ENCODE peak calls at places on chromosomes 16 and 17, in five cellular contexts. R is activated T-helper 2 cell treated with anti-CD3 and anti-CD28 coated beads, Interferon-gamma antibody, Interleukin-2, Interleukin-4, amounts not matched to agents 10 μg/mL and 5 μg/mL and 100 μg/mL, durations not matched to agents 14 hours and 24 hours and 36 hours; O is iris pigment epithelial cell; J is putamen; G is HCT116. K is an unnamed sample.

GRCh38 chr17:1201132-1201702 is 21.4 kb upstream of the ABR start:
- DNase-seq in R (peak), O (no peak), J (no peak), G (no peak), K (no peak)

GRCh38 chr16:19700319-19700781 is 17.7 kb downstream of the KNOP1 start:
- DNase-seq in R (no peak), O (peak), J (no peak), G (no peak), K (peak)

GRCh38 chr17:82767041-82767754 is 15.3 kb downstream of the TBCD start:
- DNase-seq in R (no peak), O (peak), J (peak), G (no peak), K (peak)

GRCh38 chr16:73329363-73330306 is 281.7 kb upstream of the ZFHX3 start:
- DNase-seq in R (no peak), O (no peak), J (peak), G (no peak), K (no peak)

GRCh38 chr16:47309581-47310312 is 151.1 kb downstream of the ITFG1 start:
- DNase-seq in R (no peak), O (peak), J (no peak), G (no peak), K (no peak)

GRCh38 chr17:61579961-61580360 is 11.1 kb downstream of the NACA2 start:
- DNase-seq in R (no peak), O (peak), J (no peak), G (no peak), K (no peak)

GRCh38 chr16:3158498-3159314 is 23.9 kb downstream of the ZNF213 start:
- DNase-seq in R (peak), O (peak), J (peak), G (peak), K (peak)

GRCh38 chr16:89505204-89506112 is 2.7 kb upstream of the SPG7 start:
- DNase-seq in R (peak), O (peak), J (peak), G (peak), K (peak)

GRCh38 chr16:21339269-21339641 is 61.2 kb upstream of the CRYM start:
- DNase-seq in R (no peak), O (no peak), J (no peak), G (no peak), K (no peak)

GRCh38 chr17:40341808-40342574 is 22.5 kb downstream of the GJD3 start:
- DNase-seq in R (no peak), O (peak), J (no peak), G (no peak), K (peak)

GRCh38 chr16:74560912-74561311 is 46.0 kb downstream of the GLG1 start:
- DNase-seq in R (no peak), O (no peak), J (no peak), G (no peak), K (no peak)

GRCh38 chr17:48429156-48429555 is 858 bp downstream of the SKAP1 start:
- DNase-seq in R (peak), O (no peak), J (no peak), G (no peak), K (no peak)

GRCh38 chr17:31321971-31322370 is 549 bp upstream of the EVI2A start:
- DNase-seq in R (no peak), O (no peak), J (no peak), G (no peak), K (no peak)

GRCh38 chr17:4048218-4048617 is 84.0 kb upstream of the ATP2A3 start:
- DNase-seq in R (no peak), O (no peak), J (no peak), G (no peak), K (peak)

GRCh38 chr16:69217433-69217832 is 30.5 kb downstream of the SNTB2 start:
- DNase-seq in R (no peak), O (peak), J (no peak), G (no peak), K (peak)

K was measured in fibroblast of mammary gland.